ENCODE peak calls at places on chromosomes 3 and 15, in six cellular contexts. X is EL; E is NCI-H1092 treated with DMSO at 0.1 percent for 48 hours; O is right lobe of liver; N is cerebellar cortex; Z is stimulated activated CD8-positive, alpha-beta memory T cell treated with anti-CD3 and anti-CD28 coated beads, Interleukin-7, amount 100 ng/mL, for 24 hours. P is an unnamed sample.

GRCh38 chr15:57496946-57497944 is 94.5 kb upstream of the MYZAP start:
- DNase-seq in Z (no peak), N (no peak), O (peak; percentile 84), E (peak; percentile 85), X (no peak), P (no peak)

GRCh38 chr15:37204698-37205097 is 104.3 kb upstream of the MEIS2 start:
- DNase-seq in N (peak; percentile 6), X (peak; percentile 2), O (no peak), E (no peak), Z (no peak), P (no peak)

GRCh38 chr15:64619880-64620839 is 155.2 kb downstream of the RBPMS2 start:
- DNase-seq in E (no peak), N (no peak), O (no peak), X (peak; percentile 74), Z (no peak), P (no peak)

GRCh38 chr3:163605915-163606314 is 1472.4 kb downstream of the SI start:
- DNase-seq in N (no peak), E (no peak), Z (no peak), O (no peak), X (peak; percentile 22), P (no peak)

GRCh38 chr15:58182460-58183163 is 44.4 kb downstream of the AQP9 start:
- DNase-seq in X (peak; percentile 55), O (no peak), Z (peak; percentile 10), E (peak; percentile 26), N (peak; percentile 42), P (peak; percentile 31)

GRCh38 chr3:117131259-117131658 is 421.7 kb downstream of the TUSC7 start:
- DNase-seq in X (no peak), O (no peak), N (no peak), E (no peak), Z (no peak), P (no peak)

GRCh38 chr3:186287723-186288122 is 74.3 kb downstream of the DGKG start:
- DNase-seq in Z (no peak), N (peak; percentile 38), X (peak; percentile 83), E (no peak), O (no peak), P (no peak)

GRCh38 chr3:124780767-124781485 is 50.7 kb downstream of the UMPS start:
- DNase-seq in E (peak; percentile 4), X (no peak), Z (no peak), N (peak; percentile 84), O (peak; percentile 75), P (no peak)

GRCh38 chr3:9439331-9439730 is 41.9 kb downstream of the SETD5 start:
- DNase-seq in Z (no peak), E (no peak), X (peak; percentile 17), O (no peak), N (no peak), P (no peak)

GRCh38 chr3:133956333-133956732 is 60.7 kb upstream of the RAB6B start:
- DNase-seq in N (no peak), O (peak; percentile 55), Z (no peak), X (no peak), E (peak; percentile 90), P (no peak)

GRCh38 chr3:95971573-95971972 is 842.8 kb upstream of the EPHA6 start:
- DNase-seq in X (no peak), N (no peak), E (no peak), Z (no peak), O (no peak), P (no peak)

GRCh38 chr3:136819784-136820640 is 1.1 kb downstream of the SLC35G2 start:
- DNase-seq in E (peak; percentile 69), X (peak; percentile 62), O (peak; percentile 47), Z (no peak), N (peak; percentile 67), P (no peak)

GRCh38 chr3:108736821-108737220 is 20.4 kb downstream of the RETNLB start:
- DNase-seq in N (no peak), E (no peak), O (no peak), Z (no peak), X (no peak), P (no peak)

GRCh38 chr3:126208182-126208581 is 27.8 kb upstream of the ALDH1L1 start:
- DNase-seq in E (no peak), O (no peak), Z (no peak), N (no peak), X (peak; percentile 70), P (no peak)

GRCh38 chr3:11118181-11118682 is 36.1 kb upstream of the HRH1 start:
- DNase-seq in X (peak; percentile 82), E (no peak), O (no peak), Z (no peak), N (no peak), P (no peak)

GRCh38 chr15:46316024-46316423 is 681.2 kb downstream of the SQOR start:
- DNase-seq in E (no peak), X (no peak), N (no peak), Z (no peak), O (no peak), P (no peak)

GRCh38 chr3:156957715-156958114 is 131.6 kb downstream of the LEKR1 start:
- DNase-seq in E (no peak), N (no peak), Z (no peak), X (no peak), O (no peak), P (no peak)

GRCh38 chr3:135970500-135971116 is 5.1 kb downstream of the PPP2R3A start:
- DNase-seq in Z (no peak), X (peak; percentile 44), O (no peak), N (no peak), E (no peak), P (no peak)